ENCODE peak calls at places on chromosome 9, in seven cellular contexts. One of them, this sample, is unnamed.

GRCh38 chr9:33517373-33517772 is 6.7 kb upstream of the ANKRD18B start:
- DNase-seq in stomach: no peak
- DNase-seq in spleen: no peak
- DNase-seq in endothelial cell of umbilical vein: peak
- DNase-seq in IMR-90: peak
- DNase-seq in gastrocnemius medialis: no peak
- DNase-seq in breast epithelium: no peak
- DNase-seq in this sample: no peak

GRCh38 chr9:133387680-133388079 is 11.5 kb downstream of the STKLD1 start:
- DNase-seq in stomach: no peak
- DNase-seq in spleen: no peak
- DNase-seq in endothelial cell of umbilical vein: no peak
- DNase-seq in IMR-90: no peak
- DNase-seq in gastrocnemius medialis: no peak
- DNase-seq in breast epithelium: peak
- DNase-seq in this sample: no peak

GRCh38 chr9:101047848-101048402 is 19.4 kb downstream of the PLPPR1 start:
- DNase-seq in stomach: no peak
- DNase-seq in spleen: no peak
- DNase-seq in endothelial cell of umbilical vein: peak
- DNase-seq in IMR-90: no peak
- DNase-seq in gastrocnemius medialis: no peak
- DNase-seq in breast epithelium: no peak
- DNase-seq in this sample: no peak

GRCh38 chr9:136242908-136243525 is 2.6 kb downstream of the QSOX2 start:
- DNase-seq in stomach: no peak
- DNase-seq in spleen: no peak
- DNase-seq in endothelial cell of umbilical vein: no peak
- DNase-seq in IMR-90: no peak
- DNase-seq in gastrocnemius medialis: no peak
- DNase-seq in breast epithelium: no peak
- DNase-seq in this sample: no peak

GRCh38 chr9:132169672-132170392 is 8.0 kb downstream of the NTNG2 start:
- DNase-seq in stomach: peak
- DNase-seq in spleen: peak
- DNase-seq in endothelial cell of umbilical vein: peak
- DNase-seq in IMR-90: peak
- DNase-seq in gastrocnemius medialis: no peak
- DNase-seq in breast epithelium: no peak
- DNase-seq in this sample: peak

GRCh38 chr9:36665921-36666429 is 93.3 kb downstream of the MELK start:
- DNase-seq in stomach: no peak
- DNase-seq in spleen: no peak
- DNase-seq in endothelial cell of umbilical vein: peak
- DNase-seq in IMR-90: peak
- DNase-seq in gastrocnemius medialis: no peak
- DNase-seq in breast epithelium: no peak
- DNase-seq in this sample: no peak

GRCh38 chr9:73038089-73038509 is 85.2 kb upstream of the ALDH1A1 start:
- DNase-seq in stomach: no peak
- DNase-seq in spleen: no peak
- DNase-seq in endothelial cell of umbilical vein: no peak
- DNase-seq in IMR-90: no peak
- DNase-seq in gastrocnemius medialis: no peak
- DNase-seq in breast epithelium: no peak
- DNase-seq in this sample: no peak

GRCh38 chr9:136006169-136006568 is 45.0 kb upstream of the UBAC1 start:
- DNase-seq in stomach: no peak
- DNase-seq in spleen: no peak
- DNase-seq in endothelial cell of umbilical vein: no peak
- DNase-seq in IMR-90: no peak
- DNase-seq in gastrocnemius medialis: no peak
- DNase-seq in breast epithelium: no peak
- DNase-seq in this sample: no peak

GRCh38 chr9:130235558-130236435 is 29.8 kb upstream of the HMCN2 start:
- DNase-seq in stomach: peak
- DNase-seq in spleen: peak
- DNase-seq in endothelial cell of umbilical vein: peak
- DNase-seq in IMR-90: peak
- DNase-seq in gastrocnemius medialis: peak
- DNase-seq in breast epithelium: peak
- DNase-seq in this sample: no peak

GRCh38 chr9:137148661-137149060 is 9.7 kb downstream of the GRIN1 start:
- DNase-seq in stomach: no peak
- DNase-seq in spleen: no peak
- DNase-seq in endothelial cell of umbilical vein: no peak
- DNase-seq in IMR-90: no peak
- DNase-seq in gastrocnemius medialis: no peak
- DNase-seq in breast epithelium: no peak
- DNase-seq in this sample: no peak

GRCh38 chr9:69122391-69123141 is 51.5 kb upstream of the TJP2 start:
- DNase-seq in stomach: peak
- DNase-seq in spleen: no peak
- DNase-seq in endothelial cell of umbilical vein: peak
- DNase-seq in IMR-90: peak
- DNase-seq in gastrocnemius medialis: no peak
- DNase-seq in breast epithelium: no peak
- DNase-seq in this sample: peak

GRCh38 chr9:69118656-69119055 is 55.4 kb upstream of the TJP2 start:
- DNase-seq in stomach: no peak
- DNase-seq in spleen: no peak
- DNase-seq in endothelial cell of umbilical vein: no peak
- DNase-seq in IMR-90: no peak
- DNase-seq in gastrocnemius medialis: no peak
- DNase-seq in breast epithelium: no peak
- DNase-seq in this sample: no peak

GRCh38 chr9:69121155-69122085 is 52.7 kb upstream of the TJP2 start:
- DNase-seq in stomach: peak
- DNase-seq in spleen: peak
- DNase-seq in endothelial cell of umbilical vein: peak
- DNase-seq in IMR-90: peak
- DNase-seq in gastrocnemius medialis: no peak
- DNase-seq in breast epithelium: peak
- DNase-seq in this sample: peak

GRCh38 chr9:69122086-69122390 is 52.0 kb upstream of the TJP2 start:
- DNase-seq in stomach: peak
- DNase-seq in spleen: peak
- DNase-seq in endothelial cell of umbilical vein: no peak
- DNase-seq in IMR-90: peak
- DNase-seq in gastrocnemius medialis: no peak
- DNase-seq in breast epithelium: peak
- DNase-seq in this sample: peak

DNA sequence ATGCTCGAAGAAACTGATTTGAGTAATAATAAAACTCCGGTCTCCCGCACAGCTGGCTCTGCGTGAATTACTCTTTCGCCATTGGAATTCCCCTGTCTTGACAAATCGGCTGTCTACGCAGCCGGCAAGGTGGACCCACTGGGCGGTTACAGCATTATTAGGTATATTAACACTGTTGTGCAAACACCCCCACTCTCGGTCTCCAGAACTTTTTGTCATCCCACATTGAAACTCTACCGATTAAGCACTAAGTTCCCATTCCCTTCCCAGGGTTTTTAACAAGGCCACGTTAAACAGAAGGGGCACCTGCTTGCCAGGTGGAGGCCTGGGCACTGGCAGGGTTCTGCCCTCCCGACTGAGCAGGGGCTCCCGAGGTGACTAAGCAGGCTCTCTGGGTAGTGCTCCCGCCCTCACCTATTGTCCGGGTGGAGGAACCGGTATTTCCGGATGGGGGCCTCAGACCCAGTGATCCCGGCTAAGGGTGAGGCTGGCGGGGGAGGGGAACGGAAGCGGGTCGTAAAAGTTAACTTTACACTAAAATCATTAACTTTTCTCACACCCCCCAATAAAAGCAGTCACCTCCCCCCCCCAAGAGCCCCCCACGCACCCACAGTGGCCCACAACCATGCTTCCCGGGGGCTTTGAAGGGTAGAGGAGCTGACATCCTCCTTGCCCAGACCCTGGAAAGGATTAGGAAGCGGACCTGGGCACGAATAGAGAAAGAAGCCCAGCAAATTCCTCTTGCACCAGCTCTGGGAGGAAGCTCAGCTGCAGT is 53.5 kb upstream of the TJP2 start:
- DNase-seq in stomach: peak
- DNase-seq in spleen: no peak
- DNase-seq in endothelial cell of umbilical vein: peak
- DNase-seq in IMR-90: no peak
- DNase-seq in gastrocnemius medialis: no peak
- DNase-seq in breast epithelium: peak
- DNase-seq in this sample: no peak
- TF ChIP-seq POLR2A in stomach: peak
- TF ChIP-seq POLR2A in spleen: no peak
- TF ChIP-seq POLR2A in endothelial cell of umbilical vein: no peak
- TF ChIP-seq POLR2A in IMR-90: no peak
- TF ChIP-seq POLR2A in gastrocnemius medialis: no peak
- TF ChIP-seq POLR2A in breast epithelium: peak
- TF ChIP-seq POLR2A in this sample: no peak

DNA sequence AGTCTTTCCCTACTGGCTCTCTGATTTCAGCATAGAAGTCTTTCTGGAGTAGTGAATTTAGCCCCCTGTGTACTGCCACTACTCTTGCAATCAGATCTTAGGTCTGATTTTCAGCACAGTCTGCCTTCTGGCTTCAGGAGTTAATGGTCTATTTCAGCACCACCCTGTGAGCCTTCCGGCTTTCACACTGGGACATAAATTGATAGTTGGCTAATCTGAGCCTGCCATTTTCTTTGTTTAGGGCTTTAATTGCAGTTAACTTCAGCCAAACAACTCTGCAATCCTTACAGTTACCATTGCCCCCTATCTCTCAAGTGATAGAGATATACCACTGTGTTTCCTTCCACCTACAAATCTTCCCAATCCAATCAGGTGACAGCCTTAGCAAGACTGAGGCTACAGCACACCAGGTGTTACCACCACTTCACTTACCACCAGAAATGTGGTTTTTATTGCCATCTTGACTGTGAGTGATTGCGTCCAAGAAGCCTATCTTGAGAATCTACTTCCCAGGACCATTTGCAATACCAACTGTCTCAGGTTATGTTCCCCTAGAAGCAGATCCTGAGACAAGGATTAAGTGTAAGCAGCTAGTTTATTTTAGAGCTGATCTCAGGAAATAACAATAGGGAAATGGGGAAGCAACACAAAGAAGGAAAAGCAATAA is 51.9 kb upstream of the NEK6 start:
- DNase-seq in stomach: no peak
- DNase-seq in spleen: no peak
- DNase-seq in endothelial cell of umbilical vein: no peak
- DNase-seq in IMR-90: no peak
- DNase-seq in gastrocnemius medialis: no peak
- DNase-seq in breast epithelium: no peak
- DNase-seq in this sample: no peak
- TF ChIP-seq POLR2A in stomach: no peak
- TF ChIP-seq POLR2A in spleen: no peak
- TF ChIP-seq POLR2A in endothelial cell of umbilical vein: no peak
- TF ChIP-seq POLR2A in IMR-90: no peak
- TF ChIP-seq POLR2A in gastrocnemius medialis: no peak
- TF ChIP-seq POLR2A in breast epithelium: no peak
- TF ChIP-seq POLR2A in this sample: no peak

GRCh38 chr9:976805-977360 is 428 bp downstream of the DMRT3 start:
- DNase-seq in stomach: no peak
- DNase-seq in spleen: no peak
- DNase-seq in endothelial cell of umbilical vein: no peak
- DNase-seq in IMR-90: no peak
- DNase-seq in gastrocnemius medialis: no peak
- DNase-seq in breast epithelium: no peak
- DNase-seq in this sample: no peak
- TF ChIP-seq POLR2A in stomach: no peak
- TF ChIP-seq POLR2A in spleen: no peak
- TF ChIP-seq POLR2A in endothelial cell of umbilical vein: no peak
- TF ChIP-seq POLR2A in IMR-90: no peak
- TF ChIP-seq POLR2A in gastrocnemius medialis: no peak
- TF ChIP-seq POLR2A in breast epithelium: no peak
- TF ChIP-seq POLR2A in this sample: no peak

GRCh38 chr9:121326130-121326838 is 43.8 kb downstream of the STOM start:
- DNase-seq in stomach: peak
- DNase-seq in spleen: peak
- DNase-seq in endothelial cell of umbilical vein: peak
- DNase-seq in IMR-90: peak
- DNase-seq in gastrocnemius medialis: peak
- DNase-seq in breast epithelium: peak
- DNase-seq in this sample: no peak
- TF ChIP-seq POLR2A in stomach: no peak
- TF ChIP-seq POLR2A in spleen: no peak
- TF ChIP-seq POLR2A in endothelial cell of umbilical vein: no peak
- TF ChIP-seq POLR2A in IMR-90: no peak
- TF ChIP-seq POLR2A in gastrocnemius medialis: peak
- TF ChIP-seq POLR2A in breast epithelium: peak
- TF ChIP-seq POLR2A in this sample: no peak

DNA sequence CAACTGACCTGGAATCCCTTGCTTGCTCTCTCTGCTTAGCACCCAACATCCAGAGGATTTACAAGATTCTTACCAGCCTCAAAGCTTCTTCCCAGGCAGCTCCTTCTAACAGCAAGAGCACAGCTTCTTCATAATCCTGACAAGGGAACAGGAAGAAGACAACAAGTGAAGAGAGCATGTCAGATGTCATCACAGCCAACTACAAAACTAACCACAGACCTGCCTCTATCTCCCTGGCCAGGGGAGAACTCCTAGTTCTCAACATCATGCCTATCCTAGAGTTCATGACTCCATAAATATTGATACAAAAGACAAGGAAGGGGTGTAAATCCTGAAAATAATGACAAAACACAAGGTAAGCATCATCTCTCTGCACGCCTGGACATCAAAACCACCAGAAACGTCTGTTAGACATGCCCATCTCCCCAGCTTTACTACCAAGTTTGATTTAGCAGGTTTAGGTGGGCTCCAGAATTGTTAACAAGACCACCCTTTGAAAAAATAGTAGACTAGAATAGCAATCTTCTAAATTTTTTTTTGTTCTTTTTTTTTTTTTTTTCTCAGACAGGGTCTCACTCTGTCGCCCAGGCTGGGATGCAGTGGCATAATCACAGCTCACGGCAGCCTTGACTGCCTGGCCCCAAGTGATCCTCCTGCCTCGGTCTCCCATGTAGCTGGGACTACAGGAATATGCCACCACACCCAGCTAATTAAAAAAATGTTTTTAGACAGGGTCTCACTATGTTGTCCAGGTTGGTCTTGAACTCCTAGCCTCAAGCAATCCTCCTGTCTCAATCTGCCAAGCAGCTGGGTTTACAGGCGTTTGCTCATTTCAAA is 20.2 kb downstream of the ACTL7A start:
- DNase-seq in stomach: no peak
- DNase-seq in spleen: no peak
- DNase-seq in endothelial cell of umbilical vein: no peak
- DNase-seq in IMR-90: no peak
- DNase-seq in gastrocnemius medialis: no peak
- DNase-seq in breast epithelium: no peak
- DNase-seq in this sample: no peak
- TF ChIP-seq POLR2A in stomach: no peak
- TF ChIP-seq POLR2A in spleen: no peak
- TF ChIP-seq POLR2A in endothelial cell of umbilical vein: no peak
- TF ChIP-seq POLR2A in IMR-90: no peak
- TF ChIP-seq POLR2A in gastrocnemius medialis: no peak
- TF ChIP-seq POLR2A in breast epithelium: no peak
- TF ChIP-seq POLR2A in this sample: no peak

GRCh38 chr9:14692918-14693861 is at the start of gene ZDHHC21:
- DNase-seq in stomach: peak
- DNase-seq in spleen: peak
- DNase-seq in endothelial cell of umbilical vein: peak
- DNase-seq in IMR-90: peak
- DNase-seq in gastrocnemius medialis: peak
- DNase-seq in breast epithelium: peak
- DNase-seq in this sample: peak
- TF ChIP-seq POLR2A in stomach: no peak
- TF ChIP-seq POLR2A in spleen: no peak
- TF ChIP-seq POLR2A in endothelial cell of umbilical vein: peak
- TF ChIP-seq POLR2A in IMR-90: no peak
- TF ChIP-seq POLR2A in gastrocnemius medialis: no peak
- TF ChIP-seq POLR2A in breast epithelium: no peak
- TF ChIP-seq POLR2A in this sample: peak